ENCODE peak calls at places on chromosomes 13 and 19, in five cellular contexts. One of them, this sample, is unnamed.

GRCh38 chr13:92172191-92172590 is 773.8 kb downstream of the GPC5 start:
- DNase-seq in H1: no peak
- DNase-seq in neuronal stem cell: no peak
- DNase-seq in H9: no peak
- DNase-seq in trophoblast cell: no peak
- DNase-seq in this sample: no peak

GRCh38 chr13:50319603-50320296 is 304.5 kb downstream of the KCNRG start:
- DNase-seq in H1: no peak
- DNase-seq in neuronal stem cell: no peak
- DNase-seq in H9: no peak
- DNase-seq in trophoblast cell: no peak
- DNase-seq in this sample: peak; percentile 60

GRCh38 chr19:45166723-45167252 is 6.0 kb upstream of the NKPD1 start:
- DNase-seq in H1: no peak
- DNase-seq in neuronal stem cell: no peak
- DNase-seq in H9: peak; percentile 55
- DNase-seq in trophoblast cell: peak; percentile 87
- DNase-seq in this sample: no peak

GRCh38 chr19:47097396-47098217 is 16.0 kb downstream of the ZC3H4 start:
- DNase-seq in H1: no peak
- DNase-seq in neuronal stem cell: no peak
- DNase-seq in H9: no peak
- DNase-seq in trophoblast cell: no peak
- DNase-seq in this sample: no peak

GRCh38 chr13:27005556-27005955 is 166.1 kb downstream of the USP12 start:
- DNase-seq in H1: no peak
- DNase-seq in neuronal stem cell: no peak
- DNase-seq in H9: no peak
- DNase-seq in trophoblast cell: no peak
- DNase-seq in this sample: no peak

GRCh38 chr19:13839938-13840750 is 36.8 kb upstream of the NANOS3 start:
- DNase-seq in H1: no peak
- DNase-seq in neuronal stem cell: no peak
- DNase-seq in H9: peak; percentile 28
- DNase-seq in trophoblast cell: peak; percentile 83
- DNase-seq in this sample: peak; percentile 87

GRCh38 chr19:2227415-2228156 is 8.5 kb downstream of the PLEKHJ1 start:
- DNase-seq in H1: no peak
- DNase-seq in neuronal stem cell: no peak
- DNase-seq in H9: no peak
- DNase-seq in trophoblast cell: no peak
- DNase-seq in this sample: no peak

GRCh38 chr13:42969558-42970172 is 22.4 kb downstream of the EPSTI1 start:
- DNase-seq in H1: peak; percentile 93
- DNase-seq in neuronal stem cell: peak; percentile 76
- DNase-seq in H9: peak; percentile 82
- DNase-seq in trophoblast cell: peak; percentile 68
- DNase-seq in this sample: peak; percentile 66

GRCh38 chr13:95704510-95704909 is 27.6 kb downstream of the DNAJC3 start:
- DNase-seq in H1: no peak
- DNase-seq in neuronal stem cell: no peak
- DNase-seq in H9: no peak
- DNase-seq in trophoblast cell: peak; percentile 36
- DNase-seq in this sample: no peak

GRCh38 chr19:33862991-33863390 is 66.3 kb downstream of the KCTD15 start:
- DNase-seq in H1: no peak
- DNase-seq in neuronal stem cell: no peak
- DNase-seq in H9: no peak
- DNase-seq in trophoblast cell: no peak
- DNase-seq in this sample: no peak

GRCh38 chr13:30107536-30108136 is 199.7 kb downstream of the KATNAL1 start:
- DNase-seq in H1: no peak
- DNase-seq in neuronal stem cell: no peak
- DNase-seq in H9: no peak
- DNase-seq in trophoblast cell: peak; percentile 99
- DNase-seq in this sample: peak; percentile 42

GRCh38 chr19:47255947-47256687 is at the start of gene CCDC9:
- DNase-seq in H1: peak; percentile 96
- DNase-seq in neuronal stem cell: peak; percentile 95
- DNase-seq in H9: peak; percentile 99
- DNase-seq in trophoblast cell: peak; percentile 93
- DNase-seq in this sample: peak; percentile 95

GRCh38 chr19:1427221-1427620 is 11.0 kb upstream of the RPS15 start:
- DNase-seq in H1: no peak
- DNase-seq in neuronal stem cell: no peak
- DNase-seq in H9: no peak
- DNase-seq in trophoblast cell: no peak
- DNase-seq in this sample: no peak

GRCh38 chr19:41278478-41278877 is 14.3 kb downstream of the HNRNPUL1 start:
- DNase-seq in H1: no peak
- DNase-seq in neuronal stem cell: no peak
- DNase-seq in H9: no peak
- DNase-seq in trophoblast cell: no peak
- DNase-seq in this sample: no peak

GRCh38 chr19:48350856-48351255 is 12.9 kb downstream of the TMEM143 start:
- DNase-seq in H1: no peak
- DNase-seq in neuronal stem cell: no peak
- DNase-seq in H9: no peak
- DNase-seq in trophoblast cell: no peak
- DNase-seq in this sample: no peak

GRCh38 chr19:13154911-13155471 is 4.8 kb downstream of the IER2 start:
- DNase-seq in H1: peak; percentile 90
- DNase-seq in neuronal stem cell: peak; percentile 67
- DNase-seq in H9: peak; percentile 92
- DNase-seq in trophoblast cell: peak; percentile 96
- DNase-seq in this sample: peak; percentile 93

GRCh38 chr13:67013709-67014108 is 216.4 kb downstream of the PCDH9 start:
- DNase-seq in H1: no peak
- DNase-seq in neuronal stem cell: no peak
- DNase-seq in H9: no peak
- DNase-seq in trophoblast cell: no peak
- DNase-seq in this sample: no peak

GRCh38 chr19:50328257-50329145 is 676 bp downstream of the KCNC3 start:
- DNase-seq in H1: peak; percentile 71
- DNase-seq in neuronal stem cell: no peak
- DNase-seq in H9: peak; percentile 38
- DNase-seq in trophoblast cell: no peak
- DNase-seq in this sample: no peak

GRCh38 chr19:48064509-48064908 is 20.6 kb upstream of the CABP5 start:
- DNase-seq in H1: no peak
- DNase-seq in neuronal stem cell: no peak
- DNase-seq in H9: peak; percentile 29
- DNase-seq in trophoblast cell: no peak
- DNase-seq in this sample: peak; percentile 13

GRCh38 chr13:79398915-79399314 is 7.1 kb downstream of the RBM26 start:
- DNase-seq in H1: no peak
- DNase-seq in neuronal stem cell: no peak
- DNase-seq in H9: no peak
- DNase-seq in trophoblast cell: no peak
- DNase-seq in this sample: no peak

GRCh38 chr13:79749556-79749955 is 268.6 kb downstream of the NDFIP2 start:
- DNase-seq in H1: no peak
- DNase-seq in neuronal stem cell: no peak
- DNase-seq in H9: no peak
- DNase-seq in trophoblast cell: no peak
- DNase-seq in this sample: no peak

GRCh38 chr19:5200844-5201243 is 139.8 kb downstream of the PTPRS start:
- DNase-seq in H1: no peak
- DNase-seq in neuronal stem cell: no peak
- DNase-seq in H9: no peak
- DNase-seq in trophoblast cell: no peak
- DNase-seq in this sample: no peak

GRCh38 chr19:850221-850978 is 1.7 kb upstream of the ELANE start:
- DNase-seq in H1: no peak
- DNase-seq in neuronal stem cell: no peak
- DNase-seq in H9: peak; percentile 42
- DNase-seq in trophoblast cell: peak; percentile 99
- DNase-seq in this sample: peak; percentile 91

GRCh38 chr19:35978832-35979365 is 16.1 kb upstream of the SDHAF1 start:
- DNase-seq in H1: no peak
- DNase-seq in neuronal stem cell: no peak
- DNase-seq in H9: no peak
- DNase-seq in trophoblast cell: no peak
- DNase-seq in this sample: no peak

GRCh38 chr19:56964526-56964925 is 124.0 kb upstream of the PEG3 start:
- DNase-seq in H1: no peak
- DNase-seq in neuronal stem cell: no peak
- DNase-seq in H9: no peak
- DNase-seq in trophoblast cell: no peak
- DNase-seq in this sample: no peak

GRCh38 chr19:56958428-56958827 is 117.9 kb upstream of the PEG3 start:
- DNase-seq in H1: no peak
- DNase-seq in neuronal stem cell: no peak
- DNase-seq in H9: no peak
- DNase-seq in trophoblast cell: peak; percentile 99
- DNase-seq in this sample: no peak

GRCh38 chr19:56956503-56957226 is 116.1 kb upstream of the PEG3 start:
- DNase-seq in H1: no peak
- DNase-seq in neuronal stem cell: no peak
- DNase-seq in H9: no peak
- DNase-seq in trophoblast cell: no peak
- DNase-seq in this sample: no peak

GRCh38 chr19:56959211-56959610 is 118.7 kb upstream of the PEG3 start:
- DNase-seq in H1: no peak
- DNase-seq in neuronal stem cell: no peak
- DNase-seq in H9: no peak
- DNase-seq in trophoblast cell: peak; percentile 87
- DNase-seq in this sample: no peak

DNA sequence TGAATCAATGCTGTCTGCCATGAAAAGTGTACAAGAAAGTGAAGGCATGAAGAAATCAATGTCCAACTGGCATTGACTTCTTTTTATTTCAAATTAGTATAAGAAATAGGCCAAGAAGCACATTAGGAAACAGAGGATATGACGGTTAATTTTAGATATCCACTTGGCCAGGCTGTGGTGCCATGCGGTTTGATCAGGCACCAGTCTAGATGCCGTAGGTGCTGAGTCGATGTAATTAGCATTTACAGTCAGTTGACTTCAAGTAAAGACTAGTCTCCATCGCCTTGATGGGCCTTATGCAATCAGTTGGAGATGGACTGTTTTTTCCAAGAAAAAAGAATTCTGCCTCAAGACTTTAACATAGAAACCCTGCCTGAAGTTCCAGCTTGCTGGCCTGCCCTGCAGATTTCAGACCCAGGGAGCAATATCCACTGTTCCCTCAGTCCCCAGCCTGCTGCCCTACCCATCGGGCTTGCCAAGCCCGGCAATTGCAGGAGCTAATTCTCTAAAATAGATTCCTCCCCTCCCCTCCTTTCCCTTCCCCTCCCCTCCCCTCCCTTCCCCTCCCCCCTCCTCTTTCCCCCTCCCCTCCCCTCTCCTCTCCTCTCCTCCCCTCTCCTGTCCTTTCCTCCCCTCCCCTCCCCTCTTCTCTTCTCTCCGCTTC is 120.6 kb upstream of the PEG3 start:
- DNase-seq in H1: no peak
- DNase-seq in neuronal stem cell: no peak
- DNase-seq in H9: no peak
- DNase-seq in trophoblast cell: no peak
- DNase-seq in this sample: no peak
- H2BK12ac ChIP-seq in H1: no peak overlapping the region
- H2BK12ac ChIP-seq in neuronal stem cell: no peak overlapping the region
- H2BK12ac ChIP-seq in H9: no peak overlapping the region
- H2BK12ac ChIP-seq in trophoblast cell: no peak overlapping the region
- H2BK12ac ChIP-seq in this sample: no peak overlapping the region

DNA sequence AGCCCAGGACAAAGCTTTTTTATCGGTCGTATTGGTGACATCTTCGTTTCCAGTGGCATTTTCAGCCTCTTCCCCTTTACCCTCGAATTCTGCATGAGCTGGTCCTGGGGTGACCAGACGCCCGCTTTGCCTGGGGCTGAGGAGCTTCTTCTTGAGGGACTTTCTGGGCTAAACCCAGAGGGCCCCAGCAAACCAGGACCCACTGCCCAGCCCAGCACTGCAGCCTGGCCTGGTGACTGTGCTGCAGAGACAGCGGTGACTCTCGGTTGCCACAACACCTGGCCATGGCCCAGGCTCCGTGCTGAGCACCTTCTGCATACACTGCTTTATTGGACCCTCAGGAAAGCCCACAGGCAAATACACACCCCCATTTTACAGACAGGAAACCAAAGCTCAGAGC is 21.0 kb downstream of the SPACA7 start:
- DNase-seq in H1: no peak
- DNase-seq in neuronal stem cell: no peak
- DNase-seq in H9: no peak
- DNase-seq in trophoblast cell: no peak
- DNase-seq in this sample: no peak
- H2BK12ac ChIP-seq in H1: no peak overlapping the region
- H2BK12ac ChIP-seq in neuronal stem cell: peak overlapping the region; percentile 2
- H2BK12ac ChIP-seq in H9: no peak overlapping the region
- H2BK12ac ChIP-seq in trophoblast cell: no peak overlapping the region
- H2BK12ac ChIP-seq in this sample: no peak overlapping the region

DNA sequence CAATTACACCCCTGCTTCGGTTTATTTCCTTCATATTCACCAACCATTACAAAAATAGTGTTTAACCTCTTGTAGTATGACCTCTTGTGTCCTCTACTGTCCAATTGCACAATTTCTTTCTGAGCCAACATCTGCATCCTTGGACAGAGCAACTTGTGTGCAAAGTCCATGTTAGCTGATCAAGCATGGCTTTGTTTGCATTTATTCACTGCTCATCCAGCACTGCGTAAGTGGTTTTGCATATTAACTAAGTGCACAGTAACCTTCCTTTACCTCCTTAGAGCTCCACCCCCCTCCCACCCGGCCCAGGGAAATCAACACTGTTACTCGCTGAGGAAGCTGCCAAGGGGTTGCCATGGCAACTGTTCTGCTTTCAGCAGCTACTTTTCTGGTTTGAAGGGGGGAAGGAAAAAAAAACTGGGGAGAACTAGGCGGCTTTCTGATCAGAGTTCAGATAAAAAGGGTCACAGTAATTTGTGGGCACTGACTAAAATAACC is 153.5 kb upstream of the KLF12 start:
- DNase-seq in H1: peak; percentile 49
- DNase-seq in neuronal stem cell: peak; percentile 69
- DNase-seq in H9: peak; percentile 71
- DNase-seq in trophoblast cell: no peak
- DNase-seq in this sample: peak; percentile 62
- H2BK12ac ChIP-seq in H1: no peak overlapping the region
- H2BK12ac ChIP-seq in neuronal stem cell: no peak overlapping the region
- H2BK12ac ChIP-seq in H9: no peak overlapping the region
- H2BK12ac ChIP-seq in trophoblast cell: no peak overlapping the region
- H2BK12ac ChIP-seq in this sample: no peak overlapping the region

GRCh38 chr19:10110972-10111317 is 548 bp upstream of the P2RY11 start:
- DNase-seq in H1: no peak
- DNase-seq in neuronal stem cell: no peak
- DNase-seq in H9: no peak
- DNase-seq in trophoblast cell: no peak
- DNase-seq in this sample: no peak

GRCh38 chr19:10112895-10113591 is 1.6 kb downstream of the P2RY11 start:
- DNase-seq in H1: peak; percentile 94
- DNase-seq in neuronal stem cell: no peak
- DNase-seq in H9: peak; percentile 87
- DNase-seq in trophoblast cell: peak; percentile 37
- DNase-seq in this sample: no peak

GRCh38 chr19:10113592-10113963 is 2.1 kb downstream of the P2RY11 start:
- DNase-seq in H1: peak; percentile 69
- DNase-seq in neuronal stem cell: no peak
- DNase-seq in H9: peak; percentile 59
- DNase-seq in trophoblast cell: no peak
- DNase-seq in this sample: no peak

GRCh38 chr19:10111405-10111811 is at the start of gene P2RY11:
- DNase-seq in H1: no peak
- DNase-seq in neuronal stem cell: no peak
- DNase-seq in H9: no peak
- DNase-seq in trophoblast cell: no peak
- DNase-seq in this sample: no peak

GRCh38 chr19:10112037-10112751 is 701 bp downstream of the P2RY11 start:
- DNase-seq in H1: no peak
- DNase-seq in neuronal stem cell: no peak
- DNase-seq in H9: no peak
- DNase-seq in trophoblast cell: no peak
- DNase-seq in this sample: peak; percentile 25
- H2BK12ac ChIP-seq in H1: no peak overlapping the region
- H2BK12ac ChIP-seq in neuronal stem cell: no peak overlapping the region
- H2BK12ac ChIP-seq in H9: no peak overlapping the region
- H2BK12ac ChIP-seq in trophoblast cell: no peak overlapping the region
- H2BK12ac ChIP-seq in this sample: no peak overlapping the region